ENCODE peak calls at places on chromosome 22, in six cellular contexts. M, S, R, K, W and U are unnamed samples.

GRCh38 chr22:21866821-21867527 is 471 bp downstream of the MAPK1 start:
- DNase-seq in M (peak), S (peak), R (peak), K (no peak), W (peak), U (peak)

GRCh38 chr22:17009640-17010291 is 1.7 kb upstream of the GAB4 start:
- DNase-seq in M (no peak), S (peak), R (no peak), K (no peak), W (no peak), U (no peak)

GRCh38 chr22:30008401-30008800 is 71.9 kb upstream of the HORMAD2 start:
- DNase-seq in M (no peak), S (no peak), R (no peak), K (no peak), W (no peak), U (no peak)

GRCh38 chr22:35432226-35432905 is 32.4 kb downstream of the MCM5 start:
- DNase-seq in M (no peak), S (no peak), R (no peak), K (no peak), W (no peak), U (no peak)

GRCh38 chr22:27542602-27543001 is 259.0 kb downstream of the MN1 start:
- DNase-seq in M (no peak), S (no peak), R (no peak), K (no peak), W (no peak), U (no peak)

GRCh38 chr22:39900306-39901227 is at the start of gene GRAP2:
- DNase-seq in M (no peak), S (no peak), R (no peak), K (no peak), W (peak), U (no peak)

GRCh38 chr22:39721456-39722325 is 151.1 kb downstream of the CACNA1I start:
- DNase-seq in M (no peak), S (no peak), R (no peak), K (no peak), W (no peak), U (no peak)

GRCh38 chr22:20422271-20422958 is 15.2 kb downstream of the SCARF2 start:
- DNase-seq in M (no peak), S (no peak), R (peak), K (no peak), W (no peak), U (no peak)

GRCh38 chr22:39230261-39231196 is 14.3 kb downstream of the PDGFB start:
- DNase-seq in M (no peak), S (peak), R (no peak), K (no peak), W (no peak), U (no peak)

GRCh38 chr22:39459681-39460080 is 2.9 kb downstream of the MGAT3 start:
- DNase-seq in M (no peak), S (no peak), R (no peak), K (no peak), W (no peak), U (no peak)

GRCh38 chr22:30406400-30406799 is 9.6 kb downstream of the SEC14L2 start:
- DNase-seq in M (no peak), S (no peak), R (no peak), K (no peak), W (no peak), U (no peak)

GRCh38 chr22:19657252-19658056 is 56.8 kb upstream of the SEPTIN5 start:
- DNase-seq in M (no peak), S (no peak), R (no peak), K (no peak), W (no peak), U (no peak)

GRCh38 chr22:28883917-28884753 is 763 bp downstream of the ZNRF3 start:
- DNase-seq in M (peak), S (peak), R (peak), K (peak), W (peak), U (peak)

GRCh38 chr22:29617922-29618629 is 14.6 kb downstream of the NF2 start:
- DNase-seq in M (no peak), S (peak), R (no peak), K (peak), W (no peak), U (no peak)

GRCh38 chr22:49176956-49177355 is 650.7 kb downstream of the BRD1 start:
- DNase-seq in M (no peak), S (no peak), R (no peak), K (no peak), W (no peak), U (no peak)

GRCh38 chr22:35600466-35600865 is 16.7 kb downstream of the MB start:
- DNase-seq in M (no peak), S (no peak), R (no peak), K (no peak), W (no peak), U (no peak)

GRCh38 chr22:36340621-36341020 is 47.1 kb downstream of the MYH9 start:
- DNase-seq in M (no peak), S (no peak), R (no peak), K (no peak), W (no peak), U (no peak)

GRCh38 chr22:19717181-19717580 is 2.9 kb downstream of the SEPTIN5 start:
- DNase-seq in M (no peak), S (no peak), R (peak), K (no peak), W (no peak), U (no peak)

GRCh38 chr22:22748297-22748743 is 103.9 kb downstream of the GGTLC2 start:
- DNase-seq in M (no peak), S (peak), R (no peak), K (peak), W (peak), U (peak)

GRCh38 chr22:16965083-16965482 is 42.9 kb downstream of the GAB4 start:
- DNase-seq in M (no peak), S (no peak), R (no peak), K (no peak), W (no peak), U (no peak)

GRCh38 chr22:35894937-35895708 is 133.5 kb downstream of the RBFOX2 start:
- DNase-seq in M (no peak), S (no peak), R (no peak), K (peak), W (no peak), U (peak)

GRCh38 chr22:50014655-50015401 is 2.3 kb upstream of the IL17REL start:
- DNase-seq in M (no peak), S (peak), R (no peak), K (no peak), W (no peak), U (no peak)

GRCh38 chr22:30925667-30926066 is 42.9 kb downstream of the MORC2 start:
- DNase-seq in M (no peak), S (no peak), R (no peak), K (no peak), W (no peak), U (no peak)

GRCh38 chr22:43298062-43298801 is 44.9 kb downstream of the SCUBE1 start:
- DNase-seq in M (no peak), S (peak), R (no peak), K (no peak), W (no peak), U (no peak)

GRCh38 chr22:36365020-36365411 is 22.8 kb downstream of the MYH9 start:
- DNase-seq in M (peak), S (no peak), R (peak), K (peak), W (peak), U (peak)

GRCh38 chr22:23187871-23188700 is 7.8 kb downstream of the BCR start:
- DNase-seq in M (no peak), S (no peak), R (no peak), K (no peak), W (no peak), U (no peak)

GRCh38 chr22:20807315-20807752 is 33.4 kb downstream of the SERPIND1 start:
- DNase-seq in M (no peak), S (no peak), R (no peak), K (peak), W (no peak), U (peak)

GRCh38 chr22:28442951-28443876 is 236.4 kb downstream of the TTC28 start:
- DNase-seq in M (no peak), S (peak), R (peak), K (peak), W (peak), U (peak)

GRCh38 chr22:24402460-24403192 is 24.8 kb upstream of the ADORA2A start:
- DNase-seq in M (no peak), S (no peak), R (peak), K (peak), W (no peak), U (peak)

GRCh38 chr22:46148885-46149492 is 1.3 kb upstream of the PPARA start:
- DNase-seq in M (no peak), S (no peak), R (no peak), K (no peak), W (no peak), U (no peak)

GRCh38 chr22:29224121-29224858 is 18.6 kb downstream of the EMID1 start:
- DNase-seq in M (no peak), S (no peak), R (peak), K (no peak), W (no peak), U (no peak)

GRCh38 chr22:17791196-17791595 is 16.9 kb upstream of the BID start:
- DNase-seq in M (no peak), S (no peak), R (no peak), K (no peak), W (no peak), U (no peak)

GRCh38 chr22:32237905-32238304 is 17.2 kb downstream of the SLC5A4 start:
- DNase-seq in M (no peak), S (no peak), R (no peak), K (no peak), W (no peak), U (no peak)

GRCh38 chr22:28048529-28048928 is 129.5 kb upstream of the PITPNB start:
- DNase-seq in M (no peak), S (no peak), R (no peak), K (no peak), W (no peak), U (no peak)

GRCh38 chr22:33958741-33959140 is 38.5 kb upstream of the LARGE1 start:
- DNase-seq in M (no peak), S (no peak), R (no peak), K (no peak), W (no peak), U (no peak)